ENCODE peak calls at places on chromosome 4, in six cellular contexts. One of them, this sample, is unnamed.

GRCh38 chr4:78057135-78057599 is at the start of gene FRAS1:
- DNase-seq in stimulated activated CD4-positive, alpha-beta T cell treated with anti-CD3 and anti-CD28 coated beads, Interleukin-12 subunit alpha, Interleukin-12 subunit beta, amount 100 ng/mL, for 24 hours: no peak
- DNase-seq in AG10803: peak
- DNase-seq in NCI-H2029 treated with DMSO at 0.1 percent for 48 hours: no peak
- DNase-seq in body of pancreas: peak
- DNase-seq in OCI-M1: peak
- DNase-seq in this sample: no peak

GRCh38 chr4:99471896-99472295 is 36.8 kb upstream of the ADH7 start:
- DNase-seq in OCI-M1: no peak
- DNase-seq in AG10803: no peak
- DNase-seq in body of pancreas: no peak
- DNase-seq in stimulated activated CD4-positive, alpha-beta T cell treated with anti-CD3 and anti-CD28 coated beads, Interleukin-12 subunit alpha, Interleukin-12 subunit beta, amount 100 ng/mL, for 24 hours: no peak
- DNase-seq in NCI-H2029 treated with DMSO at 0.1 percent for 48 hours: no peak
- DNase-seq in this sample: no peak

GRCh38 chr4:16196482-16197393 is 29.5 kb downstream of the TAPT1 start:
- DNase-seq in body of pancreas: peak
- DNase-seq in AG10803: peak
- DNase-seq in OCI-M1: no peak
- DNase-seq in NCI-H2029 treated with DMSO at 0.1 percent for 48 hours: no peak
- DNase-seq in stimulated activated CD4-positive, alpha-beta T cell treated with anti-CD3 and anti-CD28 coated beads, Interleukin-12 subunit alpha, Interleukin-12 subunit beta, amount 100 ng/mL, for 24 hours: no peak
- DNase-seq in this sample: peak

GRCh38 chr4:123452585-123452984 is 56.0 kb downstream of the SPRY1 start:
- DNase-seq in body of pancreas: peak
- DNase-seq in stimulated activated CD4-positive, alpha-beta T cell treated with anti-CD3 and anti-CD28 coated beads, Interleukin-12 subunit alpha, Interleukin-12 subunit beta, amount 100 ng/mL, for 24 hours: no peak
- DNase-seq in NCI-H2029 treated with DMSO at 0.1 percent for 48 hours: no peak
- DNase-seq in OCI-M1: peak
- DNase-seq in AG10803: peak
- DNase-seq in this sample: peak

GRCh38 chr4:111671756-111672155 is 473.5 kb upstream of the FAM241A start:
- DNase-seq in OCI-M1: no peak
- DNase-seq in body of pancreas: no peak
- DNase-seq in AG10803: no peak
- DNase-seq in NCI-H2029 treated with DMSO at 0.1 percent for 48 hours: no peak
- DNase-seq in stimulated activated CD4-positive, alpha-beta T cell treated with anti-CD3 and anti-CD28 coated beads, Interleukin-12 subunit alpha, Interleukin-12 subunit beta, amount 100 ng/mL, for 24 hours: no peak
- DNase-seq in this sample: no peak

GRCh38 chr4:25857403-25857802 is 5.4 kb downstream of the SEL1L3 start:
- DNase-seq in body of pancreas: no peak
- DNase-seq in AG10803: no peak
- DNase-seq in stimulated activated CD4-positive, alpha-beta T cell treated with anti-CD3 and anti-CD28 coated beads, Interleukin-12 subunit alpha, Interleukin-12 subunit beta, amount 100 ng/mL, for 24 hours: no peak
- DNase-seq in OCI-M1: peak
- DNase-seq in NCI-H2029 treated with DMSO at 0.1 percent for 48 hours: no peak
- DNase-seq in this sample: no peak

GRCh38 chr4:79650794-79651431 is 242.9 kb upstream of the GK2 start:
- DNase-seq in stimulated activated CD4-positive, alpha-beta T cell treated with anti-CD3 and anti-CD28 coated beads, Interleukin-12 subunit alpha, Interleukin-12 subunit beta, amount 100 ng/mL, for 24 hours: no peak
- DNase-seq in NCI-H2029 treated with DMSO at 0.1 percent for 48 hours: no peak
- DNase-seq in AG10803: peak
- DNase-seq in body of pancreas: no peak
- DNase-seq in OCI-M1: no peak
- DNase-seq in this sample: peak

GRCh38 chr4:187235456-187236170 is 512.0 kb upstream of the FAT1 start:
- DNase-seq in AG10803: peak
- DNase-seq in stimulated activated CD4-positive, alpha-beta T cell treated with anti-CD3 and anti-CD28 coated beads, Interleukin-12 subunit alpha, Interleukin-12 subunit beta, amount 100 ng/mL, for 24 hours: no peak
- DNase-seq in NCI-H2029 treated with DMSO at 0.1 percent for 48 hours: no peak
- DNase-seq in OCI-M1: no peak
- DNase-seq in body of pancreas: peak
- DNase-seq in this sample: no peak

GRCh38 chr4:1864076-1865008 is 6.9 kb upstream of the NSD2 start:
- DNase-seq in NCI-H2029 treated with DMSO at 0.1 percent for 48 hours: no peak
- DNase-seq in body of pancreas: no peak
- DNase-seq in stimulated activated CD4-positive, alpha-beta T cell treated with anti-CD3 and anti-CD28 coated beads, Interleukin-12 subunit alpha, Interleukin-12 subunit beta, amount 100 ng/mL, for 24 hours: no peak
- DNase-seq in AG10803: no peak
- DNase-seq in OCI-M1: no peak
- DNase-seq in this sample: no peak

GRCh38 chr4:177308125-177308524 is 1.5 kb upstream of the NEIL3 start:
- DNase-seq in NCI-H2029 treated with DMSO at 0.1 percent for 48 hours: no peak
- DNase-seq in stimulated activated CD4-positive, alpha-beta T cell treated with anti-CD3 and anti-CD28 coated beads, Interleukin-12 subunit alpha, Interleukin-12 subunit beta, amount 100 ng/mL, for 24 hours: no peak
- DNase-seq in OCI-M1: no peak
- DNase-seq in AG10803: peak
- DNase-seq in body of pancreas: peak
- DNase-seq in this sample: peak

GRCh38 chr4:19729873-19730735 is 521.6 kb upstream of the SLIT2 start:
- DNase-seq in NCI-H2029 treated with DMSO at 0.1 percent for 48 hours: no peak
- DNase-seq in AG10803: peak
- DNase-seq in body of pancreas: no peak
- DNase-seq in OCI-M1: peak
- DNase-seq in stimulated activated CD4-positive, alpha-beta T cell treated with anti-CD3 and anti-CD28 coated beads, Interleukin-12 subunit alpha, Interleukin-12 subunit beta, amount 100 ng/mL, for 24 hours: no peak
- DNase-seq in this sample: no peak